ENCODE peak calls at places on chromosomes 6 and 20, in ten cellular contexts. G is uterus, J is stomach, V is IMR-90, H is NB4, P is sigmoid colon, Y is GM12878, Q is K562, S is body of pancreas, W is gastrocnemius medialis. R is an unnamed sample.

GRCh38 chr6:118212451-118213173 is 305.5 kb downstream of the SLC35F1 start:
- DNase-seq in H (no peak), Q (no peak), V (no peak), W (no peak), G (no peak), P (no peak), Y (no peak), J (no peak), S (no peak), R (no peak)

GRCh38 chr6:159110013-159110412 is 59.2 kb upstream of the FNDC1 start:
- DNase-seq in S (no peak), V (peak), Q (peak), G (no peak), W (no peak), Y (no peak), P (no peak), H (peak), J (peak), R (no peak)

GRCh38 chr6:2877057-2877882 is 25.8 kb downstream of the SERPINB9 start:
- DNase-seq in H (no peak), J (no peak), G (peak), W (no peak), S (no peak), V (peak), Y (no peak), Q (no peak), P (no peak), R (no peak)

GRCh38 chr6:18154507-18155272 is at the start of gene TPMT:
- DNase-seq in W (no peak), H (no peak), G (peak), Q (peak), V (no peak), P (peak), Y (no peak), J (peak), S (peak), R (no peak)

GRCh38 chr6:45488884-45489283 is 111.2 kb upstream of the SUPT3H start:
- DNase-seq in Y (no peak), Q (no peak), H (no peak), G (no peak), S (no peak), J (no peak), V (no peak), W (no peak), P (no peak), R (no peak)

GRCh38 chr6:127343753-127344659 is 597 bp upstream of the ECHDC1 start:
- DNase-seq in P (no peak), J (no peak), G (no peak), W (no peak), Q (peak), V (peak), H (peak), Y (no peak), S (no peak), R (no peak)

GRCh38 chr6:147633191-147633590 is 124.7 kb downstream of the SAMD5 start:
- DNase-seq in P (no peak), J (no peak), W (no peak), Q (no peak), Y (no peak), G (no peak), S (no peak), V (no peak), H (no peak), R (no peak)

GRCh38 chr20:3705970-3706739 is 6.2 kb downstream of the SIGLEC1 start:
- DNase-seq in P (no peak), J (no peak), W (no peak), Y (no peak), G (no peak), S (no peak), V (no peak), Q (no peak), H (no peak), R (no peak)

GRCh38 chr6:1672379-1672778 is 62.7 kb downstream of the FOXC1 start:
- DNase-seq in H (no peak), S (no peak), W (no peak), J (no peak), Q (no peak), P (no peak), Y (no peak), V (peak), G (no peak), R (no peak)

GRCh38 chr6:149766156-149766768 is 16.7 kb downstream of the PCMT1 start:
- DNase-seq in W (no peak), S (no peak), J (peak), G (no peak), Q (no peak), V (peak), P (no peak), H (peak), Y (no peak), R (no peak)

GRCh38 chr6:131368077-131368911 is 204.7 kb upstream of the ARG1 start:
- DNase-seq in G (peak), V (no peak), Q (no peak), P (no peak), H (no peak), S (peak), J (peak), W (no peak), Y (peak), R (no peak)

DNA sequence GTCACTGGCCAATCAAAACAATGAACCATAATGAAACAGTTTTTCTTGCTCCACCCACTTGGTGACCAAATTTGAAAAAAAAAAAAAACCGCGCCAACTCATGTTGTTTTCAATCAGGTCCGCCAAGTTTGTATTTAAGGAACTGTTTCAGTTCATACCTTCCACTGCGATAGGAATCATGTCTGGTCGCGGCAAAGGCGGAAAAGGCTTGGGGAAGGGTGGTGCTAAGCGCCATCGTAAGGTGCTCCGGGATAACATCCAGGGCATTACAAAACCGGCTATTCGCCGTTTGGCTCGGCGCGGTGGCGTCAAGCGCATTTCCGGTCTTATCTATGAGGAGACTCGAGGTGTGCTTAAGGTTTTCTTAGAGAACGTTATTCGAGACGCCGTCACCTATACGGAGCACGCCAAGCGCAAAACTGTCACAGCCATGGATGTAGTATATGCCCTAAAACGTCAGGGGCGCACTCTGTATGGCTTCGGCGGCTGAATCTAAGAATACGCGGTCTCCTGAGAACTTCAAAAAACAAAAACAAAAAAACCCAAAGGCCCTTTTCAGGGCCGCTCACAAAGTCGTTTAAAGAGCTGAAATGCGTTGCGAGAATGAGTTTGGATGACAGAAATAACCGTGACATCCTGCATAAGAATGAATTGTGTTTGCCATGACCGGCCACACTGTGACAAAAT is 16.7 kb downstream of the HFE start:
- DNase-seq in S (peak), Q (peak), W (peak), P (peak), H (peak), G (peak), Y (peak), J (peak), V (peak), R (no peak)
- TF ChIP-seq CTCF in S (no peak), Q (peak), W (peak), P (peak), H (no peak), G (peak), Y (peak), J (peak), V (peak), R (peak)

GRCh38 chr20:53611449-53611894 is 17.8 kb upstream of the ZNF217 start:
- DNase-seq in J (peak), P (peak), Y (peak), Q (peak), W (no peak), G (peak), H (peak), V (peak), S (no peak), R (no peak)
- TF ChIP-seq POLR2A in J (no peak), P (no peak), Y (no peak), Q (no peak), W (no peak), G (no peak), H (no peak), V (peak), S (no peak), R (no peak)

DNA sequence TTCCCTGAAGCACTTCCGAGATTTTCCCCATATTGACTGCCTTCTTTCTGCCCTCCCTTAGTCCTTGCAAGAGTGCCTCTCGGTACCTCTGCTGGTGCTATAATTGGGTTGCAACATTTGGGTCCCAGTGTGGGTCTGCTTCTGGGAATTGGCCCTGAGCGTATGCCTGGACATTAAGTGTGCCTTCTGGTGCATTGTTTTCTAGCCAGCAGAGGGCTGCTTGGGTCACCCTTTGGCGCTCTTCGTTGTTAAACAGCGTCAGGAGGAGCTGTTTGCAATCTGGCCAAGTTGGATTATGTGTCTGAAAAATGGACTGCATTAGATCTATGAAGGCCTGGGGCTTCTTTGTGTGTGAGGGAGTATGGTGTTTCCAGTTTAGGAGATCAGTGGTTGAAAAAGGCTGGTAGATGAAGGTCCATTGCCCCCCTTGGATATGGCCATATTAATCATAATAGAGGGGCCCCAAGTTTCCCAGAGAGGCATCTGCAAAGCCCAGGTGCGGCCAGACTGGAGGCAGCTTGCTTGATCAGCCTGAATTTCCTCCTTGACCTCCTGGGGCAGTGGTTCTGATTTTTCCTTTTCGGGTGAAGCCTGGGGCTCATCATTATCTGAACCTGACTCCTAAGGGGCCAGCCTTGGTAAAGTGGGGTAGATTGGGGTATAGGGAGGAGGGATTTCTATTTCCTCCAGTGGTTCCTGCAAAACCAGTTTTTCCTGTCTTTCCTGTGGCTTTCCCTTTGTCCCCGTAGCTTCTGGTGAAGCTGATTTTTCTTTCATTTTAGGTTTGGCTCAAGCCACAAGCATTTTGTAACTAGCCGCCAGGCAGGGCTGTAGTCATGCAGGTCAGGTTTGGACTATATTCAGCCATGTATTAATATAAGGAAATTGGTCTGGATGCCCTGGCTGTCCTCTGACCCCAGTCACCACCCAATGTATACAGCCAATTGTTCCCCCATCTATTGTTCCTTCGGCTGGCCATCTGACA is 85.4 kb upstream of the GPR6 start:
- DNase-seq in Y (no peak), H (no peak), W (no peak), G (no peak), P (no peak), Q (no peak), V (no peak), S (peak), J (peak), R (no peak)
- TF ChIP-seq CTCF in Y (no peak), H (no peak), W (no peak), G (no peak), P (no peak), Q (no peak), V (no peak), S (no peak), J (peak), R (no peak)

GRCh38 chr6:137217801-137218472 is 1.2 kb downstream of the IFNGR1 start:
- DNase-seq in J (no peak), Y (no peak), P (no peak), Q (peak), S (no peak), W (peak), V (peak), H (peak), G (no peak), R (no peak)
- TF ChIP-seq POLR2A in J (no peak), Y (no peak), P (no peak), Q (no peak), S (no peak), W (no peak), V (no peak), H (no peak), G (no peak), R (no peak)

DNA sequence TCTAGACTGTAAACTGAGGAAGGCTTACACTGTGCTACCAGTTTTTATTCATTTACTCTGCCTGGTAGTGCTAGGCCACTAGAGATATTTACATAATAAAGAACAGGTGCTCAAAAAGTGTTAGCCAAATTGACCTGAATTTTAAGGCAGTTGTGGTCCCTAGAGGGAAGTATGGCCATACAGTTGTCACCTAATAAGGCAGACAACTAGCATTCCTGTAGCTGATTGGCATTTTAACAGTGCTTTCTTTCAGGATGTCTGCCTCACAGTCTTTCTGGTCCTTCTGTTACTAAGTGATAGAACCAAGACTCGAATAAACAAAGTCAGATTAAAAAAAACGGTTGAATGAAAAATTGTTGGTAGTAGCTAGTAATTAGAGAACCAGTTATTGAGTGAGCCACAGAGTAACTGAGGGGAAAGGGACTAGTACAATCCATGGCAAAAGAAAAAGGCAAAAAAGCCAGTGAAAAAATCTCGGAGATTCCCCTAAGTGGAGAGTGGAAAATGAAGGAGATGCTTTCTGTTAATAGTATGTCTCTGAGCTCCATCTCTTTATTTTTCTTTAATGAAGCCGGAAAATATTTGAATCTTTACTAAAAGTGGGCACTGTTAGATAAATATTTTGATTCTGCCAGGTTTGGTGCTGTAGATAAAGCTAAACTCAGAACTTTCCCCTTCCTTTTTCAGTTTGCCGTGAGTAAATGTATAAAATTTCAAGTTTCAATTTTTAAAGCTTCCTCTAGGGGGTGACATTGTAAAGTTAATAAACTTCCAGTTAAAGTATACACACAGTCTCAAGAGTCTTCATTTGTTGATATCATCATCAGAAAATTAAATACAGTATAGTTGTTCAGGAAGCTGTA is 9.1 kb downstream of the VTA1 start:
- DNase-seq in S (no peak), J (no peak), Y (no peak), Q (peak), W (no peak), G (no peak), P (no peak), H (peak), V (peak), R (no peak)
- TF ChIP-seq CTCF in S (peak), J (peak), Y (no peak), Q (no peak), W (peak), G (peak), P (no peak), H (no peak), V (peak), R (peak)

GRCh38 chr6:36028887-36029324 is 1.3 kb downstream of the MAPK14 start:
- DNase-seq in G (peak), Y (no peak), J (peak), S (peak), V (peak), H (peak), W (peak), Q (peak), P (peak), R (peak)
- TF ChIP-seq POLR2A in G (no peak), Y (no peak), J (no peak), S (no peak), V (no peak), H (peak), W (peak), Q (no peak), P (no peak), R (no peak)

GRCh38 chr6:12291083-12291784 is 1.1 kb downstream of the EDN1 start:
- DNase-seq in Q (no peak), J (no peak), V (no peak), P (no peak), G (no peak), Y (no peak), H (no peak), W (no peak), S (no peak), R (no peak)

GRCh38 chr6:12288211-12288618 is 1.9 kb upstream of the EDN1 start:
- DNase-seq in Y (no peak), S (peak), H (peak), P (no peak), V (no peak), W (no peak), J (peak), G (no peak), Q (no peak), R (no peak)

GRCh38 chr6:12290490-12290820 is 294 bp downstream of the EDN1 start:
- DNase-seq in H (no peak), S (no peak), J (no peak), P (no peak), V (no peak), W (no peak), G (no peak), Q (no peak), Y (no peak), R (no peak)

GRCh38 chr6:12288844-12289654 is 1.1 kb upstream of the EDN1 start:
- DNase-seq in H (peak), J (peak), W (no peak), Q (peak), P (no peak), Y (peak), S (peak), G (no peak), V (peak), R (no peak)

GRCh38 chr6:12289655-12290489 is at the start of gene EDN1:
- DNase-seq in G (peak), Y (peak), H (peak), Q (peak), P (peak), W (peak), S (peak), V (peak), J (peak), R (no peak)
- TF ChIP-seq CTCF in G (no peak), Y (peak), H (peak), Q (peak), P (peak), W (peak), S (peak), V (peak), J (peak), R (peak)

GRCh38 chr6:75492769-75493168 is 831 bp downstream of the FILIP1 start:
- DNase-seq in P (no peak), V (no peak), H (no peak), W (peak), S (peak), Y (peak), Q (no peak), G (no peak), J (no peak), R (no peak)

GRCh38 chr6:75491302-75491701 is 2.3 kb downstream of the FILIP1 start:
- DNase-seq in Q (no peak), H (no peak), S (no peak), P (no peak), W (no peak), J (no peak), Y (no peak), V (no peak), G (no peak), R (no peak)

GRCh38 chr6:75494290-75494689 is 690 bp upstream of the FILIP1 start:
- DNase-seq in P (no peak), V (no peak), G (no peak), J (no peak), H (no peak), W (no peak), S (no peak), Q (no peak), Y (no peak), R (no peak)

GRCh38 chr6:75489025-75489424 is 4.6 kb downstream of the FILIP1 start:
- DNase-seq in G (no peak), W (no peak), J (no peak), Q (no peak), P (no peak), Y (no peak), V (peak), S (no peak), H (no peak), R (no peak)

GRCh38 chr6:75493400-75494064 is at the start of gene FILIP1:
- DNase-seq in G (peak), W (peak), J (no peak), Y (no peak), H (no peak), Q (peak), S (peak), V (peak), P (peak), R (no peak)
- TF ChIP-seq POLR2A in G (peak), W (peak), J (no peak), Y (no peak), H (no peak), Q (no peak), S (peak), V (no peak), P (peak), R (peak)

R was measured in esophagus squamous epithelium.